ENCODE peak calls at places on chromosomes 3 and 15, in ten cellular contexts. One of them, this sample, is unnamed.

GRCh38 chr15:49918106-49918505 is 200.9 kb downstream of the ATP8B4 start:
- DNase-seq in sigmoid colon: no peak
- DNase-seq in heart left ventricle: no peak
- DNase-seq in transverse colon: no peak
- DNase-seq in esophagus muscularis mucosa: no peak
- DNase-seq in HCT116: no peak
- DNase-seq in GM12878: no peak
- DNase-seq in ovary: no peak
- DNase-seq in spleen: no peak
- DNase-seq in testis: peak
- DNase-seq in this sample: no peak

GRCh38 chr15:66716668-66717025 is 14.6 kb downstream of the SMAD6 start:
- DNase-seq in HCT116: no peak
- DNase-seq in GM12878: no peak
- DNase-seq in ovary: no peak
- DNase-seq in testis: no peak
- DNase-seq in sigmoid colon: no peak
- DNase-seq in spleen: no peak
- DNase-seq in esophagus muscularis mucosa: no peak
- DNase-seq in transverse colon: no peak
- DNase-seq in heart left ventricle: no peak
- DNase-seq in this sample: no peak

GRCh38 chr15:50261979-50262378 is 3.5 kb downstream of the HDC start:
- DNase-seq in HCT116: no peak
- DNase-seq in esophagus muscularis mucosa: peak
- DNase-seq in spleen: no peak
- DNase-seq in heart left ventricle: no peak
- DNase-seq in ovary: no peak
- DNase-seq in GM12878: no peak
- DNase-seq in testis: no peak
- DNase-seq in sigmoid colon: no peak
- DNase-seq in transverse colon: no peak
- DNase-seq in this sample: no peak

GRCh38 chr3:59149166-59149565 is 99.3 kb upstream of the CFAP20DC start:
- DNase-seq in spleen: no peak
- DNase-seq in GM12878: no peak
- DNase-seq in HCT116: no peak
- DNase-seq in esophagus muscularis mucosa: no peak
- DNase-seq in transverse colon: no peak
- DNase-seq in ovary: no peak
- DNase-seq in testis: no peak
- DNase-seq in sigmoid colon: no peak
- DNase-seq in heart left ventricle: no peak
- DNase-seq in this sample: no peak

GRCh38 chr15:71707230-71708051 is 102.9 kb upstream of the NR2E3 start:
- DNase-seq in spleen: no peak
- DNase-seq in transverse colon: no peak
- DNase-seq in sigmoid colon: no peak
- DNase-seq in heart left ventricle: no peak
- DNase-seq in testis: no peak
- DNase-seq in HCT116: no peak
- DNase-seq in GM12878: no peak
- DNase-seq in ovary: no peak
- DNase-seq in esophagus muscularis mucosa: no peak
- DNase-seq in this sample: no peak

GRCh38 chr3:61571516-61572336 is 10.4 kb downstream of the PTPRG start:
- DNase-seq in GM12878: no peak
- DNase-seq in spleen: no peak
- DNase-seq in esophagus muscularis mucosa: peak
- DNase-seq in ovary: no peak
- DNase-seq in sigmoid colon: no peak
- DNase-seq in transverse colon: no peak
- DNase-seq in testis: no peak
- DNase-seq in HCT116: no peak
- DNase-seq in heart left ventricle: no peak
- DNase-seq in this sample: no peak

GRCh38 chr15:51390239-51390931 is 48.9 kb downstream of the GLDN start:
- DNase-seq in transverse colon: no peak
- DNase-seq in esophagus muscularis mucosa: no peak
- DNase-seq in testis: no peak
- DNase-seq in sigmoid colon: no peak
- DNase-seq in ovary: no peak
- DNase-seq in GM12878: no peak
- DNase-seq in spleen: no peak
- DNase-seq in heart left ventricle: no peak
- DNase-seq in HCT116: no peak
- DNase-seq in this sample: peak

GRCh38 chr15:75431682-75432081 is 19.8 kb downstream of the SIN3A start:
- DNase-seq in spleen: no peak
- DNase-seq in HCT116: no peak
- DNase-seq in heart left ventricle: no peak
- DNase-seq in sigmoid colon: no peak
- DNase-seq in transverse colon: no peak
- DNase-seq in esophagus muscularis mucosa: no peak
- DNase-seq in GM12878: no peak
- DNase-seq in ovary: no peak
- DNase-seq in testis: no peak
- DNase-seq in this sample: no peak

GRCh38 chr3:4460334-4460733 is 6.7 kb downstream of the SUMF1 start:
- DNase-seq in GM12878: no peak
- DNase-seq in HCT116: no peak
- DNase-seq in heart left ventricle: no peak
- DNase-seq in ovary: no peak
- DNase-seq in testis: no peak
- DNase-seq in esophagus muscularis mucosa: no peak
- DNase-seq in spleen: no peak
- DNase-seq in sigmoid colon: no peak
- DNase-seq in transverse colon: no peak
- DNase-seq in this sample: no peak

GRCh38 chr15:68795298-68795848 is 25.3 kb downstream of the ANP32A start:
- DNase-seq in spleen: peak
- DNase-seq in transverse colon: peak
- DNase-seq in sigmoid colon: peak
- DNase-seq in heart left ventricle: peak
- DNase-seq in HCT116: no peak
- DNase-seq in esophagus muscularis mucosa: peak
- DNase-seq in ovary: peak
- DNase-seq in GM12878: no peak
- DNase-seq in testis: peak
- DNase-seq in this sample: peak

GRCh38 chr15:60138397-60138968 is 134.4 kb downstream of the FOXB1 start:
- DNase-seq in ovary: no peak
- DNase-seq in transverse colon: no peak
- DNase-seq in HCT116: no peak
- DNase-seq in spleen: no peak
- DNase-seq in esophagus muscularis mucosa: peak
- DNase-seq in heart left ventricle: no peak
- DNase-seq in sigmoid colon: no peak
- DNase-seq in testis: no peak
- DNase-seq in GM12878: no peak
- DNase-seq in this sample: no peak

GRCh38 chr15:90213123-90213817 is 12.1 kb downstream of the SEMA4B start:
- DNase-seq in esophagus muscularis mucosa: no peak
- DNase-seq in transverse colon: peak
- DNase-seq in HCT116: no peak
- DNase-seq in spleen: no peak
- DNase-seq in heart left ventricle: peak
- DNase-seq in GM12878: no peak
- DNase-seq in ovary: no peak
- DNase-seq in testis: no peak
- DNase-seq in sigmoid colon: no peak
- DNase-seq in this sample: no peak

DNA sequence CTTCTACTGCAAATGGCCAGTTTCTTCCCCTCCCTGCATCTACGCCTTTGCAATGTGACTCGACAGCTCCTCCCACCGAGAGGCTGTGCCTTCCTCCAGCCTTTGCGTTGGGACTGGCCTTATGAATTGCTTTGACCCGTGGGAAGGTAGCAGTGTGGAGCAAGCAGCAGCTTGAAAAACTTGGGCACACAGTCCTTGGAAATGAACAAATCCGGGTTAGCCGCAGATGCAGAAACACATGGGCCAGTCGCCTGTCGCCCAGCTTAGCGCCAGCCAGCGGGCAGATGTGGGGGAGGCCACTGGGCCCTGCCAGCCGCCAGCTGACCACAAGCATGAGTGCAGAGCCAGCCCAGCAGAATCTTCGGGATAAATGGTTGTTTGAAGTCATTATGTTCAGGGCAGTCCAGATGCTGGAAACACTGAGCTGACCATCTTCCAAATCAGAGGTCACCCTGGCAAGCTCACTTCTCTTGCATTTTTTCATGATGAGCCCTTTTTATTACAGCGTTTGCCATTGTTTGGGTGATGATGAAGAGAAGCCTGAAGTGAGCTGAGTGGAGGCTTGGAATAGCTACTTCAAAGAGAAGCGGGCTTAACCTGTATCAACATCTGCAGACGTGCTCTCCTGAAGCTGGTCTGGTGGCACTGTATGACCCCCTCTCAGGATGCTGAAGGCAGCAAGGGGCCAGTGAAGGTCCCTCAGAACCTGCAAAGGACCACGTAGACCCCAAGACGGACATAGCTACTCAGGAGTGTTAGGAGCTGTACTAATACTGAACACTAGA is 9.8 kb downstream of the SELENOS start:
- DNase-seq in HCT116: no peak
- DNase-seq in ovary: no peak
- DNase-seq in GM12878: no peak
- DNase-seq in sigmoid colon: no peak
- DNase-seq in heart left ventricle: no peak
- DNase-seq in testis: no peak
- DNase-seq in esophagus muscularis mucosa: no peak
- DNase-seq in transverse colon: no peak
- DNase-seq in spleen: no peak
- DNase-seq in this sample: no peak
- TF ChIP-seq POLR2A in HCT116: no peak
- TF ChIP-seq POLR2A in ovary: no peak
- TF ChIP-seq POLR2A in GM12878: peak
- TF ChIP-seq POLR2A in sigmoid colon: no peak
- TF ChIP-seq POLR2A in heart left ventricle: no peak
- TF ChIP-seq POLR2A in testis: no peak
- TF ChIP-seq POLR2A in esophagus muscularis mucosa: no peak
- TF ChIP-seq POLR2A in transverse colon: no peak
- TF ChIP-seq POLR2A in spleen: no peak
- TF ChIP-seq POLR2A in this sample: no peak

GRCh38 chr15:80778621-80778963 is 578 bp upstream of the CEMIP start:
- DNase-seq in testis: no peak
- DNase-seq in ovary: no peak
- DNase-seq in sigmoid colon: no peak
- DNase-seq in esophagus muscularis mucosa: no peak
- DNase-seq in spleen: no peak
- DNase-seq in heart left ventricle: no peak
- DNase-seq in HCT116: no peak
- DNase-seq in GM12878: no peak
- DNase-seq in transverse colon: no peak
- DNase-seq in this sample: no peak
- H3K27ac ChIP-seq in testis: no peak
- H3K27ac ChIP-seq in ovary: no peak
- H3K27ac ChIP-seq in sigmoid colon: no peak
- H3K27ac ChIP-seq in esophagus muscularis mucosa: no peak
- H3K27ac ChIP-seq in spleen: no peak
- H3K27ac ChIP-seq in heart left ventricle: no peak
- H3K27ac ChIP-seq in HCT116: no peak
- H3K27ac ChIP-seq in GM12878: no peak
- H3K27ac ChIP-seq in transverse colon: no peak
- H3K27ac ChIP-seq in this sample: no peak

DNA sequence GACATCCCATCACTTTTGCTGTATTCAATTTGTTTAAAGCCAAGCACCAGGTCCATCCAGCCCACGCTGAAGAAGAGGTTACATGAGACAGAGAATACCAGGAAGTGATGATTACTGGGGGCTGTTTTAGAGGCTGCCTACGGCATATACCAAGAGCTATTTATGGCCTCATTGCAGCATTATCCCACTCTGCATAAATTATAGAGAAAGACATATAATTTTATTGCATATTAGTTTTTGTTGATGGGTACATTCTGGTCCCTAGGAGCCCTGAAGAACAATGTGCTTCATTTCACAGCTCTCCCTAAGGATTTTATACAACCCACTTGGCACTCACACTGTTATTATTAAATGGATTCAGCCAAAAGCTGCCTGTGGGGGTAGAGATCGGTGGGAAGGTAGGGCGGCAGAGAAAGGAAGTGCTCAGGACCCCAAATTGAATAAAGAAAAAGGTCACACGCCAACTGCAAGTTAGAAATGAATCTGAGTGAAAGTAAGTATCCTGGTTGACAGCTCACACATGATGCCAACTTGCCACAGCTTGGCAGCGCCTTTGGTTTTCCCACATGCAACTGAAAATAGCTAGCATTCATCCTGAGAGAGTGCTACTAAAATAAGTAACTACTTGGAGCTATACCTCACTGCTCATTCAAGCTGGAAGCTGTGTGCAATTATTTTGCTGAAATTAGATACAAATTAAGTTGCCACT is 73.7 kb downstream of the CCNL1 start:
- DNase-seq in heart left ventricle: no peak
- DNase-seq in spleen: no peak
- DNase-seq in esophagus muscularis mucosa: no peak
- DNase-seq in transverse colon: no peak
- DNase-seq in HCT116: no peak
- DNase-seq in testis: peak
- DNase-seq in ovary: no peak
- DNase-seq in GM12878: no peak
- DNase-seq in sigmoid colon: peak
- DNase-seq in this sample: no peak
- TF ChIP-seq POLR2A in heart left ventricle: no peak
- TF ChIP-seq POLR2A in spleen: no peak
- TF ChIP-seq POLR2A in esophagus muscularis mucosa: no peak
- TF ChIP-seq POLR2A in transverse colon: no peak
- TF ChIP-seq POLR2A in HCT116: no peak
- TF ChIP-seq POLR2A in testis: no peak
- TF ChIP-seq POLR2A in ovary: no peak
- TF ChIP-seq POLR2A in GM12878: no peak
- TF ChIP-seq POLR2A in sigmoid colon: no peak
- TF ChIP-seq POLR2A in this sample: no peak

DNA sequence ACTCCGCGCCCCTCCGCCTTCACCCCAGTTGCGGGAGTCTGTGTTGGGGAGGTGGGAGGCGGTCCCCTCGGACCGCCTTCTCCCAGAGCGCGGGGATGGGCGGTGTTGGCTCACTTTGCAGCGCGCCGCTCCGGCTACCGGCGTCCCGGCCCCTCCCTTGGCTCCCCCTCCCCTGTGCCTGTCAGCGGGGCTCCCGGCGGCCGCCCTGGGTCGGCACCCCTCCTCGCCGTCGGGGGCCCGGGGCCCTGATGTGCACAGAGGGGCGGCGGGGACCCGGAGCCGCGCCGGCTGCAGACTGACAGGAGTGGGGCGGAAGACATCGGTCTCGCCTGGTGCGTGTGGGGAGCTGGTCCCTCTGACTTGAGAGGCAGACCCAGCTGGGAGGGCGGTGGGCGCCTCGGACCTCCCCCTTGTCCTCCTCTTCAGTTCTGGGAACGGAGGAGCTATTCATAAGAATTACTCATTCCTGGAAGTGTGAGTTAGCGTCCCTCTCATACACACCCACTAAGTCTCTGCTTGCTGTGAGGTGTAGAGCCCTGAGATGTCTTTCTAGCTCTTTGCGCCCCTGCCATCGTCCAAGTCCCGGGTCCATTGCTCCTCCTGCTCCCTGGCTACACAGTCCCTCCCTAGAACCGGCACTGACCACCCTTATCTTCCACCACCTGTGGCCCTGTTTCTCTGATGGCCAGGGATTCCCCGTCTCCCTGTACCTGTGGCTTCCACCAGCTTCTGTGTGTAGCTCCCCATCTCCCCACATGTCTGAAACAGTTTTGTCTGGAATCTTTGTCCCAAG is 42.3 kb upstream of the ROPN1 start:
- DNase-seq in esophagus muscularis mucosa: peak
- DNase-seq in testis: no peak
- DNase-seq in spleen: peak
- DNase-seq in ovary: peak
- DNase-seq in GM12878: no peak
- DNase-seq in sigmoid colon: no peak
- DNase-seq in heart left ventricle: peak
- DNase-seq in HCT116: no peak
- DNase-seq in transverse colon: peak
- DNase-seq in this sample: peak
- H3K27ac ChIP-seq in esophagus muscularis mucosa: peak
- H3K27ac ChIP-seq in testis: peak
- H3K27ac ChIP-seq in spleen: peak
- H3K27ac ChIP-seq in ovary: no peak
- H3K27ac ChIP-seq in GM12878: no peak
- H3K27ac ChIP-seq in sigmoid colon: peak
- H3K27ac ChIP-seq in heart left ventricle: peak
- H3K27ac ChIP-seq in HCT116: no peak
- H3K27ac ChIP-seq in transverse colon: peak
- H3K27ac ChIP-seq in this sample: peak